ENCODE peak calls at places on chromosomes 13 and 19, in eight cellular contexts. Z is left ventricle myocardium inferior, D is endothelial cell, V is dorsolateral prefrontal cortex, J is Calu3, C is lower leg skin, S is cardiac muscle cell, R is uterus. I is an unnamed sample.

GRCh38 chr13:41917641-41918040 is 43.3 kb downstream of the VWA8 start:
- DNase-seq in S (no peak), D (no peak), Z (no peak), J (no peak), R (no peak), V (no peak), C (no peak), I (no peak)

GRCh38 chr13:104831823-104832222 is 1703.6 kb downstream of the EFNB2 start:
- DNase-seq in R (no peak), V (no peak), C (no peak), D (no peak), Z (no peak), S (no peak), J (no peak), I (no peak)

GRCh38 chr13:82717249-82717648 is 1165.0 kb downstream of the SLITRK1 start:
- DNase-seq in S (no peak), Z (no peak), R (no peak), D (no peak), C (no peak), V (no peak), J (no peak), I (no peak)

GRCh38 chr19:45169602-45170001 is 8.4 kb downstream of the TRAPPC6A start:
- DNase-seq in D (no peak), V (no peak), S (no peak), Z (no peak), J (no peak), C (no peak), R (no peak), I (no peak)

GRCh38 chr19:34365463-34366401 is 736 bp downstream of the GPI start:
- DNase-seq in V (peak; percentile 50), C (no peak), D (peak; percentile 26), S (peak; percentile 47), Z (peak; percentile 57), J (peak; percentile 39), R (peak; percentile 35), I (no peak)

GRCh38 chr19:48969276-48970138 is 4.4 kb downstream of the FTL start:
- DNase-seq in V (no peak), R (no peak), J (no peak), Z (no peak), C (no peak), S (no peak), D (no peak), I (no peak)

GRCh38 chr19:45271098-45271497 is 20.0 kb downstream of the MARK4 start:
- DNase-seq in J (no peak), V (no peak), D (no peak), R (no peak), C (no peak), S (no peak), Z (no peak), I (no peak)

GRCh38 chr13:53151692-53152421 is 123.2 kb downstream of the OLFM4 start:
- DNase-seq in V (peak; percentile 52), D (peak; percentile 71), R (no peak), J (peak; percentile 14), C (no peak), Z (no peak), S (peak; percentile 85), I (no peak)

GRCh38 chr13:20230913-20231838 is 943 bp downstream of the GJB6 start:
- DNase-seq in Z (no peak), R (no peak), J (no peak), V (no peak), C (no peak), D (no peak), S (no peak), I (no peak)

GRCh38 chr13:113586661-113587479 is 2.3 kb downstream of the TFDP1 start:
- DNase-seq in Z (no peak), R (peak; percentile 7), S (no peak), D (no peak), C (no peak), V (no peak), J (no peak), I (peak; percentile 82)

GRCh38 chr19:30878456-30878855 is 470.8 kb downstream of the TSHZ3 start:
- DNase-seq in R (no peak), S (no peak), C (no peak), D (no peak), J (no peak), V (no peak), Z (no peak), I (no peak)

GRCh38 chr13:35631666-35632065 is 155.2 kb upstream of the MAB21L1 start:
- DNase-seq in D (no peak), C (no peak), V (no peak), Z (no peak), J (no peak), S (no peak), R (no peak), I (no peak)

DNA sequence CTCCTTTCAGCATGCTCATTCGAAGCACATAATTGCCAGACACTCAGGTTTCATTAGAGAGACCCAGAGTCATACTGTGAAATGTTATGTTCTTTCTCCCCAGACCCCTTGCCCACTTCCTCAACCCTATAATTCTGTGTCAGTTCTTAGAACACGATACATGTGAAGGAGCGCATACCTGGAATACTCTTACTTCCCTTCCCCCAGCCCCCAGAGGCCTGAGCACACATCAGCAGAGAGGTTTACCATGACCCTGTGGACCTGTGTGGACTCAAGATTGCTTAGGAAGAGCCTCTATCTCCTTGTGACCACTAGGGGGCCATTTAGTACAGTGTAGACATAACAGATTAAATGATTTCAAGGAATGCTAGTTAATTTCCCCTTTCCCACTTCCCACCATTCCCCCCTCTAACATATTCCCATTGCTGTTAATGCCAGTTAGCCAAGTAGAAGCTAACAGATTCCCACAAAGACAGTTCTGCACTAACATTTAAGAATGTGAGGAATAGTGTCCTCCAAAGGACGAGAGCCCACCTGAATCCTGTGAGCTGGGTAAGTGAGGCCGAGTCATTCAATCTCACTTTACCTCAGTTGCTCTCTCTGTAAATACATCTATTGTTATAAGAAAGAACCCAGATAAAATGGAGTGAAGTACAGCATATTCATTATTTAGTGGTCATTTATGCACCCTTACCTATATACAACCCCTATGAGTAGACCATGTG is 154.2 kb upstream of the MAB21L1 start:
- DNase-seq in V (no peak), R (no peak), Z (no peak), J (peak; percentile 9), D (peak; percentile 10), S (peak; percentile 75), C (no peak), I (no peak)
- TF ChIP-seq CTCF in V (peak; percentile 66), R (peak; percentile 38), Z (peak; percentile 78), J (peak; percentile 40), D (peak; percentile 74), S (peak; percentile 87), C (no peak), I (peak; percentile 87)

GRCh38 chr19:56622374-56622773 is 20.6 kb upstream of the SMIM17 start:
- DNase-seq in S (no peak), J (no peak), Z (no peak), D (no peak), R (no peak), C (no peak), V (no peak), I (no peak)

GRCh38 chr19:56619131-56619530 is 23.8 kb upstream of the SMIM17 start:
- DNase-seq in C (no peak), V (no peak), J (no peak), Z (no peak), S (no peak), R (no peak), D (no peak), I (no peak)

GRCh38 chr19:56617531-56617930 is 22.4 kb downstream of the ZNF71 start:
- DNase-seq in J (no peak), C (no peak), S (no peak), V (no peak), Z (no peak), R (no peak), D (no peak), I (no peak)

GRCh38 chr19:56625708-56626107 is 17.3 kb upstream of the SMIM17 start:
- DNase-seq in C (no peak), S (no peak), J (no peak), D (no peak), R (no peak), Z (no peak), V (no peak), I (no peak)

DNA sequence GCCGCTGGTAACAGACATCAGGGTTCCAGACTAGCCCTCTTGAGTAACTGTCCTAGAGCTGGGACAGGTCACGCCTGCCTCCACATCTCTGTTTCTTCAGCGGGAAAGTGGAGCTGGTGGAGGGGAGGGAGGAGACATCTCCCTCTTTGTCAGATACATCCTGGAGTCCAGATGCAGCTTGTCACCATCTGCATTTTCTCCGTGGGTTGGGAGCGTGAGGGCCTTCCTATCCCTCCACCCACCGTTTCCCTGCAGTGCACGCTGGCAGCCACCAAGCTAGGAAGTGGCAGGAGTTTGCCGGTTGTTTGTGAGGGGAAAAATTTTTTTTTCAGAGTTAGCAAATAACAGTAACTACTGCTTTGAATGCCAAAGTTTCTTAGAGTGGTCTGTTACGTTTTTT is 20.0 kb upstream of the SMIM17 start:
- DNase-seq in V (no peak), R (no peak), C (no peak), Z (no peak), D (no peak), J (no peak), S (no peak), I (no peak)
- TF ChIP-seq CTCF in V (no peak), R (no peak), C (no peak), Z (no peak), D (no peak), J (no peak), S (no peak), I (no peak)

DNA sequence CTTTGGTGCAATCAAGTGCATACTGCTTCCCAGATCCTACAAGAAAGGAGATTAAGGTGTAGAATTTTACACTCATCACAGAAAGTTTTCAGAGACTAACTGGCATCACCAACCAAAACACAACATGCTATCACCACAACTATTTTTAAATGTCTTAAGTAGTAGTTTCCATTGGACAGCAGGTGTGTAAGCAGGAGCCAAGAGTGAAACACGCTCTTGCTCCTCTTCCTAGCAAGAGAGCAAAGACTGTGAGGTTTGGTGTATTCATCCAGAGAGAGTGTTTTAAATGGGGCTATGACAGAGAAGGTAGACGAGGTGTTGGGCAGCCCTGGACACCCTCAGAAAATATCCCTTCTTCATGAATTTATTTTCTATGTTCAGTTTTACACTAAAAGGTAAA is 12.5 kb upstream of the LILRA4 start:
- DNase-seq in S (no peak), Z (no peak), R (no peak), C (no peak), D (no peak), V (no peak), J (no peak), I (no peak)
- TF ChIP-seq CTCF in S (no peak), Z (no peak), R (no peak), C (no peak), D (no peak), V (no peak), J (no peak), I (no peak)

GRCh38 chr19:1766800-1767352 is 13.6 kb downstream of the ONECUT3 start:
- DNase-seq in R (no peak), J (no peak), Z (no peak), C (no peak), D (no peak), V (no peak), S (no peak), I (no peak)

GRCh38 chr19:1768918-1769644 is 15.8 kb downstream of the ONECUT3 start:
- DNase-seq in S (no peak), D (no peak), C (no peak), R (no peak), J (no peak), V (no peak), Z (no peak), I (no peak)

GRCh38 chr19:1769645-1769985 is 16.3 kb downstream of the ONECUT3 start:
- DNase-seq in C (no peak), J (no peak), V (no peak), Z (no peak), R (no peak), D (no peak), S (no peak), I (no peak)

GRCh38 chr19:1767464-1767933 is 14.2 kb downstream of the ONECUT3 start:
- DNase-seq in J (no peak), V (peak; percentile 10), R (peak; percentile 39), D (peak; percentile 75), Z (peak; percentile 33), S (peak; percentile 44), C (no peak), I (no peak)

GRCh38 chr19:1768248-1768647 is 14.9 kb downstream of the ONECUT3 start:
- DNase-seq in S (peak; percentile 53), R (no peak), C (no peak), Z (no peak), J (no peak), V (no peak), D (peak; percentile 39), I (no peak)
- TF ChIP-seq CTCF in S (peak; percentile 44), R (no peak), C (no peak), Z (no peak), J (no peak), V (no peak), D (no peak), I (no peak)

I was measured in osteocyte.